ENCODE peak calls at places on chromosomes 12 and 14, in seven cellular contexts. One of them, this sample, is unnamed.

GRCh38 chr12:89873745-89874144 is 165.1 kb upstream of the ATP2B1 start:
- DNase-seq in HCT116: no peak
- DNase-seq in IMR-90: peak; percentile 52
- DNase-seq in GM12892: no peak
- DNase-seq in K562: no peak
- DNase-seq in breast epithelium: no peak
- DNase-seq in stomach: no peak
- DNase-seq in this sample: no peak

GRCh38 chr12:34033628-34034296 is 11.5 kb downstream of the ALG10 start:
- DNase-seq in HCT116: peak; percentile 13
- DNase-seq in IMR-90: peak; percentile 42
- DNase-seq in GM12892: no peak
- DNase-seq in K562: peak; percentile 19
- DNase-seq in breast epithelium: no peak
- DNase-seq in stomach: no peak
- DNase-seq in this sample: no peak

GRCh38 chr12:132597333-132598283 is 12.8 kb downstream of the LRCOL1 start:
- DNase-seq in HCT116: peak; percentile 13
- DNase-seq in IMR-90: peak; percentile 23
- DNase-seq in GM12892: no peak
- DNase-seq in K562: no peak
- DNase-seq in breast epithelium: no peak
- DNase-seq in stomach: no peak
- DNase-seq in this sample: no peak

GRCh38 chr12:99983721-99984258 is 946 bp downstream of the ANKS1B start:
- DNase-seq in HCT116: no peak
- DNase-seq in IMR-90: no peak
- DNase-seq in GM12892: no peak
- DNase-seq in K562: no peak
- DNase-seq in breast epithelium: no peak
- DNase-seq in stomach: no peak
- DNase-seq in this sample: peak; percentile 24

GRCh38 chr12:53560386-53560785 is 53.1 kb upstream of the NPFF start:
- DNase-seq in HCT116: no peak
- DNase-seq in IMR-90: peak; percentile 66
- DNase-seq in GM12892: no peak
- DNase-seq in K562: no peak
- DNase-seq in breast epithelium: no peak
- DNase-seq in stomach: no peak
- DNase-seq in this sample: no peak

GRCh38 chr12:50661300-50662120 is 102.4 kb upstream of the ATF1 start:
- DNase-seq in HCT116: no peak
- DNase-seq in IMR-90: no peak
- DNase-seq in GM12892: peak; percentile 8
- DNase-seq in K562: no peak
- DNase-seq in breast epithelium: no peak
- DNase-seq in stomach: no peak
- DNase-seq in this sample: no peak

GRCh38 chr14:57066887-57067513 is 201.7 kb downstream of the EXOC5 start:
- DNase-seq in HCT116: peak; percentile 12
- DNase-seq in IMR-90: peak; percentile 2
- DNase-seq in GM12892: no peak
- DNase-seq in K562: peak; percentile 35
- DNase-seq in breast epithelium: no peak
- DNase-seq in stomach: peak; percentile 48
- DNase-seq in this sample: no peak

GRCh38 chr12:112122823-112123690 is 2.3 kb upstream of the TRAFD1 start:
- DNase-seq in HCT116: no peak
- DNase-seq in IMR-90: peak; percentile 98
- DNase-seq in GM12892: no peak
- DNase-seq in K562: peak; percentile 52
- DNase-seq in breast epithelium: no peak
- DNase-seq in stomach: no peak
- DNase-seq in this sample: no peak

GRCh38 chr12:22084852-22085251 is 38.8 kb downstream of the CMAS start:
- DNase-seq in HCT116: no peak
- DNase-seq in IMR-90: no peak
- DNase-seq in GM12892: no peak
- DNase-seq in K562: no peak
- DNase-seq in breast epithelium: no peak
- DNase-seq in stomach: no peak
- DNase-seq in this sample: no peak

GRCh38 chr12:118013283-118013682 is 3.2 kb upstream of the RFC5 start:
- DNase-seq in HCT116: no peak
- DNase-seq in IMR-90: no peak
- DNase-seq in GM12892: no peak
- DNase-seq in K562: peak; percentile 25
- DNase-seq in breast epithelium: no peak
- DNase-seq in stomach: no peak
- DNase-seq in this sample: no peak

GRCh38 chr14:98470663-98471062 is 801.3 kb downstream of the BCL11B start:
- DNase-seq in HCT116: no peak
- DNase-seq in IMR-90: no peak
- DNase-seq in GM12892: no peak
- DNase-seq in K562: no peak
- DNase-seq in breast epithelium: no peak
- DNase-seq in stomach: no peak
- DNase-seq in this sample: no peak

GRCh38 chr12:65511134-65511912 is 232.8 kb downstream of the MSRB3 start:
- DNase-seq in HCT116: no peak
- DNase-seq in IMR-90: no peak
- DNase-seq in GM12892: no peak
- DNase-seq in K562: no peak
- DNase-seq in breast epithelium: peak; percentile 69
- DNase-seq in stomach: no peak
- DNase-seq in this sample: no peak

GRCh38 chr12:110636516-110636915 is 22.6 kb downstream of the TCTN1 start:
- DNase-seq in HCT116: no peak
- DNase-seq in IMR-90: no peak
- DNase-seq in GM12892: no peak
- DNase-seq in K562: no peak
- DNase-seq in breast epithelium: no peak
- DNase-seq in stomach: no peak
- DNase-seq in this sample: no peak

GRCh38 chr12:1429980-1430379 is 164.4 kb downstream of the FBXL14 start:
- DNase-seq in HCT116: no peak
- DNase-seq in IMR-90: peak; percentile 80
- DNase-seq in GM12892: no peak
- DNase-seq in K562: no peak
- DNase-seq in breast epithelium: no peak
- DNase-seq in stomach: no peak
- DNase-seq in this sample: peak; percentile 8

GRCh38 chr12:120749256-120749655 is 23.6 kb downstream of the ACADS start:
- DNase-seq in HCT116: no peak
- DNase-seq in IMR-90: no peak
- DNase-seq in GM12892: no peak
- DNase-seq in K562: no peak
- DNase-seq in breast epithelium: no peak
- DNase-seq in stomach: no peak
- DNase-seq in this sample: no peak

GRCh38 chr12:109677323-109677722 is 36.3 kb upstream of the FAM222A start:
- DNase-seq in HCT116: no peak
- DNase-seq in IMR-90: no peak
- DNase-seq in GM12892: no peak
- DNase-seq in K562: no peak
- DNase-seq in breast epithelium: no peak
- DNase-seq in stomach: no peak
- DNase-seq in this sample: no peak

GRCh38 chr12:106070147-106070546 is 68.6 kb downstream of the NUAK1 start:
- DNase-seq in HCT116: no peak
- DNase-seq in IMR-90: no peak
- DNase-seq in GM12892: no peak
- DNase-seq in K562: no peak
- DNase-seq in breast epithelium: no peak
- DNase-seq in stomach: no peak
- DNase-seq in this sample: no peak

GRCh38 chr12:2528001-2528400 is 266.8 kb upstream of the FKBP4 start:
- DNase-seq in HCT116: no peak
- DNase-seq in IMR-90: no peak
- DNase-seq in GM12892: no peak
- DNase-seq in K562: no peak
- DNase-seq in breast epithelium: no peak
- DNase-seq in stomach: no peak
- DNase-seq in this sample: no peak

GRCh38 chr12:123799227-123799626 is 37.1 kb downstream of the DNAH10 start:
- DNase-seq in HCT116: no peak
- DNase-seq in IMR-90: no peak
- DNase-seq in GM12892: no peak
- DNase-seq in K562: no peak
- DNase-seq in breast epithelium: no peak
- DNase-seq in stomach: no peak
- DNase-seq in this sample: no peak

GRCh38 chr14:72608391-72609204 is 285.3 kb downstream of the DPF3 start:
- DNase-seq in HCT116: peak; percentile 33
- DNase-seq in IMR-90: peak; percentile 97
- DNase-seq in GM12892: no peak
- DNase-seq in K562: peak; percentile 32
- DNase-seq in breast epithelium: no peak
- DNase-seq in stomach: no peak
- DNase-seq in this sample: peak; percentile 97

GRCh38 chr12:123126294-123127144 is 24.4 kb downstream of the PITPNM2 start:
- DNase-seq in HCT116: peak; percentile 69
- DNase-seq in IMR-90: peak; percentile 98
- DNase-seq in GM12892: no peak
- DNase-seq in K562: peak; percentile 86
- DNase-seq in breast epithelium: no peak
- DNase-seq in stomach: peak; percentile 33
- DNase-seq in this sample: peak; percentile 91

GRCh38 chr12:57631566-57632368 is 1.2 kb downstream of the B4GALNT1 start:
- DNase-seq in HCT116: no peak
- DNase-seq in IMR-90: no peak
- DNase-seq in GM12892: peak; percentile 16
- DNase-seq in K562: no peak
- DNase-seq in breast epithelium: peak; percentile 15
- DNase-seq in stomach: no peak
- DNase-seq in this sample: no peak

GRCh38 chr12:47164116-47164515 is 84.4 kb upstream of the AMIGO2 start:
- DNase-seq in HCT116: no peak
- DNase-seq in IMR-90: no peak
- DNase-seq in GM12892: no peak
- DNase-seq in K562: no peak
- DNase-seq in breast epithelium: no peak
- DNase-seq in stomach: no peak
- DNase-seq in this sample: no peak
- TF ChIP-seq POLR2A in HCT116: no peak
- TF ChIP-seq POLR2A in IMR-90: no peak
- TF ChIP-seq POLR2A in GM12892: no peak
- TF ChIP-seq POLR2A in K562: no peak
- TF ChIP-seq POLR2A in breast epithelium: no peak
- TF ChIP-seq POLR2A in stomach: no peak
- TF ChIP-seq POLR2A in this sample: no peak

GRCh38 chr12:4015225-4016076 is 142.3 kb upstream of the PARP11 start:
- DNase-seq in HCT116: no peak
- DNase-seq in IMR-90: no peak
- DNase-seq in GM12892: no peak
- DNase-seq in K562: no peak
- DNase-seq in breast epithelium: no peak
- DNase-seq in stomach: peak; percentile 40
- DNase-seq in this sample: no peak
- TF ChIP-seq POLR2A in HCT116: no peak
- TF ChIP-seq POLR2A in IMR-90: no peak
- TF ChIP-seq POLR2A in GM12892: no peak
- TF ChIP-seq POLR2A in K562: no peak
- TF ChIP-seq POLR2A in breast epithelium: no peak
- TF ChIP-seq POLR2A in stomach: no peak
- TF ChIP-seq POLR2A in this sample: no peak

DNA sequence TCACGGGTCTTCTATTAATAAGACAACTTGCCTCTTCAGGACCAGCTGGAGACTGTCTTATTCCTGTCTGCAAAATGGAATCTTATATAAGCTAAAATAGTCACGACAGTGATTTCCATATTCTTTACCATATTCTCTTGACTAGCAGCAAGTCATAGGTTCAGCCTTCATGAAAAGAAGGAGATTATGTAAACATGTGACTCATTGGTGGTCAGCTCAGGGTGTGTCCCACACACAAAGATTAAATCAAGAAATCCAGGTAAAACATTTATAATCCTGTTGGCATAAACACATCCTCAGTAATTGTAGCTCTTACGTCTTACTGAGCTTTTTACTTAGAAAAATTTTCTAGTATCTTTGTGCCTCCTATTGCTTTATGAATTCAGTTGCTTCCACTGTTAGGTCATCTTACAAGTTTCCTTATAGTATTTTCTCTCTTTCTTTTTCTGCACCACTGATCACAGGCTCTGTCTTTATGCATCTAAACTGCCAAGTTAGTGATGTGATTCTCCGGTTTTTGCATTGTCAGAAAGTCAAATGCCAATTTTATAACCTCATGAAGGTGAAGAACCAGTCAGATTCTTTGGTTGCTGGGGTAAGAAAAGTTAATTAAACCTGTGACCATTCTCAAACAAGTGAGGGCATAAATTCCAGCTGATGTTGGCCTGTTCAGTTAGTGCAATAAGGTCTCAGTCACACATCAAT is 378.7 kb upstream of the MGAT4C start:
- DNase-seq in HCT116: no peak
- DNase-seq in IMR-90: peak; percentile 1
- DNase-seq in GM12892: no peak
- DNase-seq in K562: no peak
- DNase-seq in breast epithelium: no peak
- DNase-seq in stomach: no peak
- DNase-seq in this sample: no peak
- TF ChIP-seq POLR2A in HCT116: no peak
- TF ChIP-seq POLR2A in IMR-90: no peak
- TF ChIP-seq POLR2A in GM12892: no peak
- TF ChIP-seq POLR2A in K562: no peak
- TF ChIP-seq POLR2A in breast epithelium: no peak
- TF ChIP-seq POLR2A in stomach: no peak
- TF ChIP-seq POLR2A in this sample: no peak

DNA sequence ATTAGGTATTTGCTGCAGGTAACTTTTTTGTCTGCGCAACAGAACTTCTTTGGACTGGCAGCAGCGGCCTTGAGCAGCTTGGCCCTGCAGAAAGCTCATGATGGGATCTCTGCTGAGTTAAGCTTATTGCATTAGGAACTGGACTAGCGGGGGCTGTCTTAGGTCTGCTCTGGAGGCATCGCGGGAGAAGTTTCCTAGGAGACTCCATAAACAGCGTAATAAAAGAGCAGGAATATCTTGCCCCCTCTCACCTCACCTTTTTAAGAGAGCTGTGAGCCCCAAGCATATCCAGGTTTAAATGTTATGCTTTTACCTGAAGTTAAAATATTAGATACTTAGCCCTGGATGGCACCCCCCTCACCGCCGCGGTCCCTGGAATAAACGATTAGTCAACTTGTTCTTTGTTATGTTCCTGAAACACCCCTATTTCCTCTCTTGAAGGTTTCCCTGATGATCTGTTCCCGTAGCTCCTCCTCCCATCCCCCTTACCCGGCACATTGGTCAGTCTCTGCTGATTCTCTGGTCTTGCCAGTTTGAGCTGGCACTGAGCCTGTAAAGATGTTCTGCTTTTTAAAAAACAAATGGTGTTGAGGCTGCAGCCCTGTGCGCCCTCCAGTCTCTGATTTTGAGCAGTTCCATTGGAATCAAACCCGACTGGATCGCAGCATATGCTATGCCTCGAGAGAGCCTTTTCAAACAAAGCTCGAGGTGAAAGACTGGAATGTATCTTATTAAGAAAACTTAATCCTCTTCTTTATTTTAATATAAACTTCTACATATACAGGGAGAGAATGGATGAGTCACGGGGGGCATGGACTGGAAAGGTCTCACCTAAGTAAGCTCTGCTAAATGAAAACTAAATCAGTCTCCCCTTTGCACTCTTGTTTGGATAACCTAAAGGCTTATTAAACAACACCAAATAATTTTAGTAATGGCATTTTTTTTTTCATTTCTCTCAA is 1.9 kb downstream of the MLXIP start:
- DNase-seq in HCT116: no peak
- DNase-seq in IMR-90: peak; percentile 86
- DNase-seq in GM12892: no peak
- DNase-seq in K562: no peak
- DNase-seq in breast epithelium: no peak
- DNase-seq in stomach: peak; percentile 54
- DNase-seq in this sample: peak; percentile 96
- TF ChIP-seq POLR2A in HCT116: no peak
- TF ChIP-seq POLR2A in IMR-90: peak; percentile 56
- TF ChIP-seq POLR2A in GM12892: no peak
- TF ChIP-seq POLR2A in K562: no peak
- TF ChIP-seq POLR2A in breast epithelium: peak; percentile 20
- TF ChIP-seq POLR2A in stomach: no peak
- TF ChIP-seq POLR2A in this sample: no peak

This sample was measured in H54.